ENCODE peak calls at places on chromosomes 13 and 19, in ten cellular contexts. One of them, this sample, is unnamed.

GRCh38 chr13:111065698-111066097 is 49.4 kb upstream of the ARHGEF7 start:
- DNase-seq in fibroblast of mammary gland: no peak
- DNase-seq in adrenal gland: no peak
- DNase-seq in thoracic aorta: no peak
- DNase-seq in lower lobe of right lung: peak
- DNase-seq in progenitor cell of endocrine pancreas: no peak
- DNase-seq in mammary epithelial cell: no peak
- DNase-seq in Calu3: no peak
- DNase-seq in Peyer's patch: no peak
- DNase-seq in omental fat pad: no peak
- DNase-seq in this sample: no peak

GRCh38 chr13:43095771-43096719 is 72.7 kb downstream of the DNAJC15 start:
- DNase-seq in fibroblast of mammary gland: peak
- DNase-seq in adrenal gland: no peak
- DNase-seq in thoracic aorta: no peak
- DNase-seq in lower lobe of right lung: no peak
- DNase-seq in progenitor cell of endocrine pancreas: no peak
- DNase-seq in mammary epithelial cell: no peak
- DNase-seq in Calu3: no peak
- DNase-seq in Peyer's patch: no peak
- DNase-seq in omental fat pad: no peak
- DNase-seq in this sample: no peak

GRCh38 chr13:102703721-102704035 is 8.8 kb upstream of the METTL21C start:
- DNase-seq in fibroblast of mammary gland: no peak
- DNase-seq in adrenal gland: no peak
- DNase-seq in thoracic aorta: no peak
- DNase-seq in lower lobe of right lung: no peak
- DNase-seq in progenitor cell of endocrine pancreas: no peak
- DNase-seq in mammary epithelial cell: no peak
- DNase-seq in Calu3: no peak
- DNase-seq in Peyer's patch: no peak
- DNase-seq in omental fat pad: no peak
- DNase-seq in this sample: no peak

GRCh38 chr19:40691421-40692211 is 1.2 kb upstream of the NUMBL start:
- DNase-seq in fibroblast of mammary gland: peak
- DNase-seq in adrenal gland: no peak
- DNase-seq in thoracic aorta: no peak
- DNase-seq in lower lobe of right lung: no peak
- DNase-seq in progenitor cell of endocrine pancreas: no peak
- DNase-seq in mammary epithelial cell: no peak
- DNase-seq in Calu3: no peak
- DNase-seq in Peyer's patch: peak
- DNase-seq in omental fat pad: no peak
- DNase-seq in this sample: peak

GRCh38 chr13:38763446-38764381 is 76.8 kb downstream of the FREM2 start:
- DNase-seq in fibroblast of mammary gland: peak
- DNase-seq in adrenal gland: peak
- DNase-seq in thoracic aorta: no peak
- DNase-seq in lower lobe of right lung: no peak
- DNase-seq in progenitor cell of endocrine pancreas: no peak
- DNase-seq in mammary epithelial cell: peak
- DNase-seq in Calu3: peak
- DNase-seq in Peyer's patch: no peak
- DNase-seq in omental fat pad: no peak
- DNase-seq in this sample: no peak

GRCh38 chr13:76828316-76828741 is 57.9 kb downstream of the KCTD12 start:
- DNase-seq in fibroblast of mammary gland: peak
- DNase-seq in adrenal gland: no peak
- DNase-seq in thoracic aorta: no peak
- DNase-seq in lower lobe of right lung: no peak
- DNase-seq in progenitor cell of endocrine pancreas: no peak
- DNase-seq in mammary epithelial cell: peak
- DNase-seq in Calu3: no peak
- DNase-seq in Peyer's patch: no peak
- DNase-seq in omental fat pad: no peak
- DNase-seq in this sample: no peak

GRCh38 chr19:6241680-6242079 is 38.1 kb downstream of the MLLT1 start:
- DNase-seq in fibroblast of mammary gland: no peak
- DNase-seq in adrenal gland: no peak
- DNase-seq in thoracic aorta: no peak
- DNase-seq in lower lobe of right lung: peak
- DNase-seq in progenitor cell of endocrine pancreas: no peak
- DNase-seq in mammary epithelial cell: no peak
- DNase-seq in Calu3: no peak
- DNase-seq in Peyer's patch: no peak
- DNase-seq in omental fat pad: no peak
- DNase-seq in this sample: no peak

GRCh38 chr13:110524484-110525254 is 36.9 kb downstream of the RAB20 start:
- DNase-seq in fibroblast of mammary gland: no peak
- DNase-seq in adrenal gland: no peak
- DNase-seq in thoracic aorta: no peak
- DNase-seq in lower lobe of right lung: peak
- DNase-seq in progenitor cell of endocrine pancreas: no peak
- DNase-seq in mammary epithelial cell: peak
- DNase-seq in Calu3: peak
- DNase-seq in Peyer's patch: no peak
- DNase-seq in omental fat pad: no peak
- DNase-seq in this sample: no peak

GRCh38 chr13:30450066-30450465 is 15.7 kb downstream of the HMGB1 start:
- DNase-seq in fibroblast of mammary gland: no peak
- DNase-seq in adrenal gland: no peak
- DNase-seq in thoracic aorta: no peak
- DNase-seq in lower lobe of right lung: no peak
- DNase-seq in progenitor cell of endocrine pancreas: no peak
- DNase-seq in mammary epithelial cell: no peak
- DNase-seq in Calu3: no peak
- DNase-seq in Peyer's patch: no peak
- DNase-seq in omental fat pad: no peak
- DNase-seq in this sample: no peak

GRCh38 chr13:30448441-30448840 is 17.3 kb downstream of the HMGB1 start:
- DNase-seq in fibroblast of mammary gland: no peak
- DNase-seq in adrenal gland: no peak
- DNase-seq in thoracic aorta: no peak
- DNase-seq in lower lobe of right lung: no peak
- DNase-seq in progenitor cell of endocrine pancreas: no peak
- DNase-seq in mammary epithelial cell: no peak
- DNase-seq in Calu3: no peak
- DNase-seq in Peyer's patch: no peak
- DNase-seq in omental fat pad: no peak
- DNase-seq in this sample: no peak

GRCh38 chr13:30442854-30443379 is 20.6 kb downstream of the UBE2L5 start:
- DNase-seq in fibroblast of mammary gland: no peak
- DNase-seq in adrenal gland: no peak
- DNase-seq in thoracic aorta: no peak
- DNase-seq in lower lobe of right lung: no peak
- DNase-seq in progenitor cell of endocrine pancreas: no peak
- DNase-seq in mammary epithelial cell: no peak
- DNase-seq in Calu3: no peak
- DNase-seq in Peyer's patch: no peak
- DNase-seq in omental fat pad: no peak
- DNase-seq in this sample: no peak

GRCh38 chr13:30443957-30444404 is 21.7 kb downstream of the UBE2L5 start:
- DNase-seq in fibroblast of mammary gland: no peak
- DNase-seq in adrenal gland: no peak
- DNase-seq in thoracic aorta: no peak
- DNase-seq in lower lobe of right lung: no peak
- DNase-seq in progenitor cell of endocrine pancreas: no peak
- DNase-seq in mammary epithelial cell: no peak
- DNase-seq in Calu3: no peak
- DNase-seq in Peyer's patch: peak
- DNase-seq in omental fat pad: no peak
- DNase-seq in this sample: no peak

DNA sequence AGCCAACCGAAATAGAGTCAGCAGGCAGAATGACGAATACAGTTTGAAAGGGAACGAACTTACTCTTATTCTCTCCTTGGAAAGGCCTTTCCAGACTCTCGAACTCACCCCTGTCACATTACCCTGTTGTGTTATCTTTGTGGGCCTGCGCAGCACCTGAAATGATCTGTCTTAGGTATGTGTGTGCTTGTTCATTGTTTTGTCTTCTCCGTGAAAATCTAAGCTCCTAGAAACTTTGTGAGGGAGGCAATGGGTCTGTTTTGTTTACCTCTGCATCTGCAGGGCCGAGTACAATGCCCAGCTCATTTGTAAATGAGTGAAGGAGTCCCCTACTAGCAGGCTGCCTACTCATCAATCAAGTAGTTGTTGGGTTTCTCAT is 19.6 kb downstream of the HMGB1 start:
- DNase-seq in fibroblast of mammary gland: no peak
- DNase-seq in adrenal gland: no peak
- DNase-seq in thoracic aorta: no peak
- DNase-seq in lower lobe of right lung: no peak
- DNase-seq in progenitor cell of endocrine pancreas: no peak
- DNase-seq in mammary epithelial cell: no peak
- DNase-seq in Calu3: no peak
- DNase-seq in Peyer's patch: no peak
- DNase-seq in omental fat pad: no peak
- DNase-seq in this sample: no peak
- TF ChIP-seq CTCF in fibroblast of mammary gland: no peak
- TF ChIP-seq CTCF in adrenal gland: no peak
- TF ChIP-seq CTCF in thoracic aorta: no peak
- TF ChIP-seq CTCF in lower lobe of right lung: no peak
- TF ChIP-seq CTCF in progenitor cell of endocrine pancreas: no peak
- TF ChIP-seq CTCF in mammary epithelial cell: no peak
- TF ChIP-seq CTCF in Calu3: no peak
- TF ChIP-seq CTCF in Peyer's patch: no peak
- TF ChIP-seq CTCF in omental fat pad: no peak
- TF ChIP-seq CTCF in this sample: no peak

GRCh38 chr13:51348069-51348967 is 8.8 kb downstream of the SERPINE3 start:
- DNase-seq in fibroblast of mammary gland: no peak
- DNase-seq in adrenal gland: no peak
- DNase-seq in thoracic aorta: no peak
- DNase-seq in lower lobe of right lung: no peak
- DNase-seq in progenitor cell of endocrine pancreas: no peak
- DNase-seq in mammary epithelial cell: no peak
- DNase-seq in Calu3: no peak
- DNase-seq in Peyer's patch: no peak
- DNase-seq in omental fat pad: no peak
- DNase-seq in this sample: no peak

GRCh38 chr13:51346397-51346796 is 6.9 kb downstream of the SERPINE3 start:
- DNase-seq in fibroblast of mammary gland: no peak
- DNase-seq in adrenal gland: no peak
- DNase-seq in thoracic aorta: no peak
- DNase-seq in lower lobe of right lung: no peak
- DNase-seq in progenitor cell of endocrine pancreas: no peak
- DNase-seq in mammary epithelial cell: no peak
- DNase-seq in Calu3: no peak
- DNase-seq in Peyer's patch: no peak
- DNase-seq in omental fat pad: no peak
- DNase-seq in this sample: no peak

GRCh38 chr13:51349016-51349415 is 9.5 kb downstream of the SERPINE3 start:
- DNase-seq in fibroblast of mammary gland: no peak
- DNase-seq in adrenal gland: no peak
- DNase-seq in thoracic aorta: no peak
- DNase-seq in lower lobe of right lung: no peak
- DNase-seq in progenitor cell of endocrine pancreas: no peak
- DNase-seq in mammary epithelial cell: no peak
- DNase-seq in Calu3: no peak
- DNase-seq in Peyer's patch: no peak
- DNase-seq in omental fat pad: no peak
- DNase-seq in this sample: no peak

GRCh38 chr13:51342706-51343105 is 3.2 kb downstream of the SERPINE3 start:
- DNase-seq in fibroblast of mammary gland: peak
- DNase-seq in adrenal gland: no peak
- DNase-seq in thoracic aorta: no peak
- DNase-seq in lower lobe of right lung: no peak
- DNase-seq in progenitor cell of endocrine pancreas: no peak
- DNase-seq in mammary epithelial cell: peak
- DNase-seq in Calu3: no peak
- DNase-seq in Peyer's patch: no peak
- DNase-seq in omental fat pad: no peak
- DNase-seq in this sample: no peak

DNA sequence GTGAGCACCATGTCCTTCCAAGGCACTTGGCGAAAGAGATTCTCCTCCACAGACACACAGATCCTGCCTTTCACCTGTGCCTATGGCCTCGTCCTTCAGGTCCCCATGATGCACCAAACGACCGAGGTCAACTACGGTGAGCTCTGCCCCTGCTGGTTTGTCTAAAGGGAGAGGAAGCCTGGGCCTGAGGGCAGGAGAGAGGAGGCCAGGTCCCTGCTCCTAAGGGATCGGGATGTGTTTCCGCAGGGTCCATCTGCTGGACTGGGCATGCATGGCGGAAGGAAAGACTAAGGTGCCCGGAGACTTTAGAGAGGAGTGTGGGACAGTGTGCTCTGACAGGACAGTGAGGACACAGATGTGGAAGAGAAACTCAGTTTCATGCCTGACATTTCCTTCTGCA is 7.6 kb downstream of the SERPINE3 start:
- DNase-seq in fibroblast of mammary gland: no peak
- DNase-seq in adrenal gland: no peak
- DNase-seq in thoracic aorta: no peak
- DNase-seq in lower lobe of right lung: no peak
- DNase-seq in progenitor cell of endocrine pancreas: no peak
- DNase-seq in mammary epithelial cell: no peak
- DNase-seq in Calu3: no peak
- DNase-seq in Peyer's patch: no peak
- DNase-seq in omental fat pad: no peak
- DNase-seq in this sample: no peak
- TF ChIP-seq CTCF in fibroblast of mammary gland: no peak
- TF ChIP-seq CTCF in adrenal gland: no peak
- TF ChIP-seq CTCF in thoracic aorta: no peak
- TF ChIP-seq CTCF in lower lobe of right lung: no peak
- TF ChIP-seq CTCF in progenitor cell of endocrine pancreas: no peak
- TF ChIP-seq CTCF in mammary epithelial cell: no peak
- TF ChIP-seq CTCF in Calu3: no peak
- TF ChIP-seq CTCF in Peyer's patch: no peak
- TF ChIP-seq CTCF in omental fat pad: no peak
- TF ChIP-seq CTCF in this sample: no peak

GRCh38 chr13:49869514-49869913 is 66.6 kb downstream of the SPRYD7 start:
- DNase-seq in fibroblast of mammary gland: peak
- DNase-seq in adrenal gland: no peak
- DNase-seq in thoracic aorta: no peak
- DNase-seq in lower lobe of right lung: no peak
- DNase-seq in progenitor cell of endocrine pancreas: no peak
- DNase-seq in mammary epithelial cell: no peak
- DNase-seq in Calu3: no peak
- DNase-seq in Peyer's patch: no peak
- DNase-seq in omental fat pad: no peak
- DNase-seq in this sample: no peak
- TF ChIP-seq CTCF in fibroblast of mammary gland: peak
- TF ChIP-seq CTCF in adrenal gland: no peak
- TF ChIP-seq CTCF in thoracic aorta: no peak
- TF ChIP-seq CTCF in lower lobe of right lung: peak
- TF ChIP-seq CTCF in progenitor cell of endocrine pancreas: peak
- TF ChIP-seq CTCF in mammary epithelial cell: peak
- TF ChIP-seq CTCF in Calu3: no peak
- TF ChIP-seq CTCF in Peyer's patch: no peak
- TF ChIP-seq CTCF in omental fat pad: no peak
- TF ChIP-seq CTCF in this sample: no peak

GRCh38 chr19:13092608-13093260 is 9.9 kb downstream of the LYL1 start:
- DNase-seq in fibroblast of mammary gland: peak
- DNase-seq in adrenal gland: no peak
- DNase-seq in thoracic aorta: no peak
- DNase-seq in lower lobe of right lung: no peak
- DNase-seq in progenitor cell of endocrine pancreas: no peak
- DNase-seq in mammary epithelial cell: no peak
- DNase-seq in Calu3: no peak
- DNase-seq in Peyer's patch: no peak
- DNase-seq in omental fat pad: no peak
- DNase-seq in this sample: peak

GRCh38 chr19:13090511-13091231 is 12.0 kb downstream of the LYL1 start:
- DNase-seq in fibroblast of mammary gland: no peak
- DNase-seq in adrenal gland: no peak
- DNase-seq in thoracic aorta: no peak
- DNase-seq in lower lobe of right lung: no peak
- DNase-seq in progenitor cell of endocrine pancreas: no peak
- DNase-seq in mammary epithelial cell: no peak
- DNase-seq in Calu3: no peak
- DNase-seq in Peyer's patch: no peak
- DNase-seq in omental fat pad: no peak
- DNase-seq in this sample: no peak

GRCh38 chr19:13093407-13094284 is 9.0 kb downstream of the LYL1 start:
- DNase-seq in fibroblast of mammary gland: peak
- DNase-seq in adrenal gland: peak
- DNase-seq in thoracic aorta: no peak
- DNase-seq in lower lobe of right lung: peak
- DNase-seq in progenitor cell of endocrine pancreas: peak
- DNase-seq in mammary epithelial cell: peak
- DNase-seq in Calu3: peak
- DNase-seq in Peyer's patch: peak
- DNase-seq in omental fat pad: no peak
- DNase-seq in this sample: peak

GRCh38 chr19:13091400-13092161 is 11.1 kb downstream of the LYL1 start:
- DNase-seq in fibroblast of mammary gland: peak
- DNase-seq in adrenal gland: no peak
- DNase-seq in thoracic aorta: peak
- DNase-seq in lower lobe of right lung: no peak
- DNase-seq in progenitor cell of endocrine pancreas: no peak
- DNase-seq in mammary epithelial cell: no peak
- DNase-seq in Calu3: no peak
- DNase-seq in Peyer's patch: no peak
- DNase-seq in omental fat pad: no peak
- DNase-seq in this sample: peak

GRCh38 chr19:13092206-13092605 is 10.5 kb downstream of the LYL1 start:
- DNase-seq in fibroblast of mammary gland: no peak
- DNase-seq in adrenal gland: no peak
- DNase-seq in thoracic aorta: no peak
- DNase-seq in lower lobe of right lung: no peak
- DNase-seq in progenitor cell of endocrine pancreas: no peak
- DNase-seq in mammary epithelial cell: no peak
- DNase-seq in Calu3: no peak
- DNase-seq in Peyer's patch: no peak
- DNase-seq in omental fat pad: no peak
- DNase-seq in this sample: no peak
- TF ChIP-seq CTCF in fibroblast of mammary gland: no peak
- TF ChIP-seq CTCF in adrenal gland: no peak
- TF ChIP-seq CTCF in thoracic aorta: no peak
- TF ChIP-seq CTCF in lower lobe of right lung: no peak
- TF ChIP-seq CTCF in progenitor cell of endocrine pancreas: no peak
- TF ChIP-seq CTCF in mammary epithelial cell: no peak
- TF ChIP-seq CTCF in Calu3: no peak
- TF ChIP-seq CTCF in Peyer's patch: no peak
- TF ChIP-seq CTCF in omental fat pad: no peak
- TF ChIP-seq CTCF in this sample: no peak

This sample was measured in uterus.